ENCODE peak calls at places on chromosomes 13 and 19, in four cellular contexts. O, N, J and Z are unnamed samples.

GRCh38 chr19:2381151-2381822 is 21.2 kb downstream of the TMPRSS9 start:
- DNase-seq in N (no peak), J (no peak), O (no peak), Z (no peak)

GRCh38 chr19:46390866-46391265 is 22.5 kb downstream of the CCDC8 start:
- DNase-seq in O (peak; percentile 46), J (no peak), N (no peak), Z (no peak)

GRCh38 chr19:49081273-49081672 is 4.0 kb upstream of the SNRNP70 start:
- DNase-seq in N (no peak), O (no peak), J (no peak), Z (no peak)

GRCh38 chr19:38209671-38210457 is 14.2 kb downstream of the DPF1 start:
- DNase-seq in O (peak; percentile 46), J (peak; percentile 86), N (peak; percentile 75), Z (no peak)

GRCh38 chr19:42228640-42229039 is 8.5 kb downstream of the ZNF526 start:
- DNase-seq in J (no peak), O (no peak), N (no peak), Z (no peak)

GRCh38 chr13:110507678-110508381 is 53.7 kb downstream of the RAB20 start:
- DNase-seq in J (no peak), O (no peak), N (no peak), Z (no peak)

GRCh38 chr13:44592448-44592847 is 16.3 kb upstream of the TSC22D1 start:
- DNase-seq in N (no peak), J (no peak), O (no peak), Z (no peak)

GRCh38 chr19:16603090-16603489 is 24.9 kb downstream of the MED26 start:
- DNase-seq in J (no peak), O (no peak), N (no peak), Z (no peak)

GRCh38 chr19:12985049-12985776 is 10.1 kb upstream of the NFIX start:
- DNase-seq in N (peak; percentile 69), J (no peak), O (peak; percentile 74), Z (no peak)

GRCh38 chr19:40691421-40692211 is 1.2 kb upstream of the NUMBL start:
- DNase-seq in J (peak; percentile 46), O (no peak), N (no peak), Z (no peak)

GRCh38 chr13:64925284-64925683 is 2304.9 kb downstream of the PCDH9 start:
- DNase-seq in O (peak; percentile 2), N (no peak), J (no peak), Z (no peak)

GRCh38 chr19:32599736-32600157 is 18.8 kb downstream of the PDCD5 start:
- DNase-seq in J (no peak), N (peak; percentile 18), O (peak; percentile 70), Z (peak; percentile 24)

GRCh38 chr13:66853559-66853958 is 376.6 kb downstream of the PCDH9 start:
- DNase-seq in N (no peak), O (no peak), J (no peak), Z (no peak)

GRCh38 chr19:38894968-38895367 is 4.5 kb downstream of the SIRT2 start:
- DNase-seq in N (no peak), O (no peak), J (no peak), Z (no peak)

GRCh38 chr19:36245210-36246005 is 30.5 kb downstream of the ZNF146 start:
- DNase-seq in O (no peak), N (no peak), J (no peak), Z (no peak)

GRCh38 chr19:36244066-36244465 is 29.2 kb downstream of the ZNF146 start:
- DNase-seq in N (no peak), O (no peak), J (no peak), Z (no peak)

GRCh38 chr19:36246006-36246391 is 31.1 kb downstream of the ZNF146 start:
- DNase-seq in J (no peak), N (no peak), O (peak; percentile 27), Z (no peak)
- H3K4me3 ChIP-seq in J (peak overlapping the region; percentile 16), N (peak overlapping the region; percentile 56), O (peak overlapping the region; percentile 3), Z (no peak overlapping the region)

GRCh38 chr13:23288995-23289394 is 108.2 kb downstream of the SGCG start:
- DNase-seq in N (no peak), J (no peak), O (no peak), Z (no peak)

GRCh38 chr13:23289917-23290357 is 109.2 kb downstream of the SGCG start:
- DNase-seq in J (no peak), O (peak; percentile 45), N (peak; percentile 49), Z (no peak)

GRCh38 chr13:23292596-23292995 is 111.8 kb downstream of the SGCG start:
- DNase-seq in O (no peak), J (no peak), N (no peak), Z (no peak)

DNA sequence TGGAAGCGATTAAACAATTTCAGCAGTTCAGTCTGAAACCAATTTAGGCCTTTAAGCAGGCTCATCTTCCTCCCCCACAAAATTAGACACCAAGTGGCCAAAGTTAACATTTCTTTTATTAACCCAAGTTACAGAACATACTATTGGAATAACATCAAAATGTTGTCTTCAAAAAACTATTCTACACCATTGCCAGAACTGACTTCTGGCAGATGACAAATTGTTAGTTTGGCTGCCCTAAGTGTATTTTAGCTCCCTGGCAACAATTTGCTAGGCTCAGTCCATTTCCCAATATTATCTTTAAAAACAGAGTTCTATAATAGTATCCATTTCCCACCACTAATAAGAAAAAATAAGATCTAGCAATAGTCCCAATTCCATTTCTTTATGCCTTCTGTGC is 107.8 kb downstream of the SGCG start:
- DNase-seq in N (no peak), J (no peak), O (peak; percentile 37), Z (no peak)
- TF ChIP-seq CTCF in N (no peak), J (no peak), O (no peak), Z (no peak)

GRCh38 chr13:38687246-38688229 is 661 bp downstream of the FREM2 start:
- DNase-seq in O (no peak), J (no peak), N (no peak), Z (no peak)
- H3K4me3 ChIP-seq in O (no peak overlapping the region), J (peak overlapping the region; percentile 18), N (peak overlapping the region; percentile 44), Z (no peak overlapping the region)

GRCh38 chr19:35462476-35462953 is 14.5 kb downstream of the FFAR2 start:
- DNase-seq in O (no peak), N (no peak), J (no peak), Z (no peak)
- TF ChIP-seq CTCF in O (no peak), N (no peak), J (no peak), Z (no peak)

DNA sequence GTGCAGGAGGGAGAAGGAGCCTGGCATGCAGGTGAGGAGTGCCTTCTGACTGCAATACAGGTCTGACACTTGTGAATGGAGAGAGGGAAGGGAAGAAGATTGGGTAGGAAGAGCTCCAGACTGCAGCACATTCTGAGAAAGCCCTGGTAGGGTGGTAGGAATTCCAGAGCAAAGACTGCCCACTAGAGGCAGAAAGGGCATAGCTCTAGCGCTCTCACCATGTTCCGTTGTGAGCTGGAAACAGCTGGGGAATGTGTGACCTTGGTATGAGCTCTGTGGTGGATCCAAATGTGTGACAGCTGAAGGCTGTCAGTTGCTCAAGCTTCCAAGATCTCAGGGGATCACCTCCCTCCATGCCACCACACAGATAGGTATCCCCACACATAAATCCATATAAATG is 2.9 kb upstream of the MTUS2 start:
- DNase-seq in N (no peak), O (no peak), J (no peak), Z (no peak)
- H3K4me3 ChIP-seq in N (no peak overlapping the region), O (no peak overlapping the region), J (no peak overlapping the region), Z (no peak overlapping the region)

GRCh38 chr19:35212241-35212640 is 16.3 kb downstream of the FAM187B start:
- DNase-seq in N (no peak), O (no peak), J (no peak), Z (no peak)

GRCh38 chr19:35213678-35214632 is 14.6 kb downstream of the FAM187B start:
- DNase-seq in N (peak; percentile 93), O (peak; percentile 45), J (peak; percentile 28), Z (peak; percentile 51)

GRCh38 chr19:35209646-35210045 is 18.9 kb downstream of the FAM187B start:
- DNase-seq in J (no peak), N (no peak), O (no peak), Z (no peak)

GRCh38 chr19:35214766-35215422 is 13.6 kb downstream of the FAM187B start:
- DNase-seq in J (no peak), N (no peak), O (no peak), Z (no peak)

DNA sequence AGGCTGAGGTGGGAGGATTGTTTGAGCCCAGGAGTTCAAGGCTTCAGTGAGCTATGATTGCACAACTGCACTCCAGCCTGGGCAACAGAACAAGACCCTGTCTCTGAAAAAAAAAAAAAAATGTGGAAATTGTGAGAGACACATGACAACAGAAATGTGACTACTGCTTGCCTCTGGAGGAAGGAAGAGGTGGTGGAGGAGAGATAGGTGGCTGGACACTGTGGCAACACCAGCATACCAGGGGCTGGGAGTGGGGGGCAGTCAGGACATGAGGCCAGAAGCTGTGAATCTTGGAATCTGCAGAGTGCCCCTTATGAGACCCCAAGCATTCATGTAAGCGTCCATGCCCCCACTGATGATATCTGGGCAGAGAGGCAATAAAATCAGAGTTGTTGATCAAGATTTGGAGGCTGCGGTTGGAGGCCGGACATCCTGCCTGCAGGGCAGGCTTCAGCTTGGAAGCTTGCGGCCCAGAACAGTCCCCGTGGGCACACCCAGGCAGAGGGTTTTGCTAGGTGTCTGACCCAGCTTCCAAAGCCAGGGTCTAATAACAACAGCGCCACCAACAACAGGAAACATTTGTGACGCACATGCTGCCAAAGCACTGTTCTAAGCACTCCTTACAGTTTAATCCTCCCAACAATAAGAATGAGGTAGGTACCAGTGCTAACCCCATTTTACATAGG is 16.9 kb downstream of the FAM187B start:
- DNase-seq in O (no peak), N (peak; percentile 50), J (peak; percentile 23), Z (no peak)
- TF ChIP-seq CTCF in O (no peak), N (no peak), J (no peak), Z (no peak)

GRCh38 chr13:50599046-50599445 is 244.4 kb downstream of the DLEU7 start:
- DNase-seq in O (no peak), N (no peak), J (no peak), Z (no peak)
- H3K4me3 ChIP-seq in O (no peak overlapping the region), N (no peak overlapping the region), J (no peak overlapping the region), Z (no peak overlapping the region)